ENCODE peak calls at places on chromosomes 2 and 18, in seven cellular contexts. V, S, O, I, W, N and D are unnamed samples.

GRCh38 chr2:151508519-151508918 is 98.8 kb downstream of the RIF1 start:
- DNase-seq in I (no peak), V (no peak), W (no peak), S (no peak), O (no peak), N (no peak), D (no peak)

GRCh38 chr2:178530128-178530527 is 49.9 kb downstream of the PLEKHA3 start:
- DNase-seq in I (no peak), W (no peak), S (no peak), O (no peak), N (no peak), V (no peak), D (no peak)

GRCh38 chr18:23970161-23971153 is 44.1 kb upstream of the TTC39C start:
- DNase-seq in W (peak; percentile 25), I (no peak), N (no peak), V (no peak), S (no peak), O (no peak), D (no peak)

GRCh38 chr2:175729049-175729706 is 272.9 kb downstream of the LNPK start:
- DNase-seq in S (no peak), I (no peak), W (no peak), N (no peak), O (no peak), V (no peak), D (no peak)

GRCh38 chr2:231204581-231204980 is 6.2 kb downstream of the ARMC9 start:
- DNase-seq in W (no peak), N (no peak), I (no peak), V (no peak), O (no peak), S (no peak), D (no peak)

GRCh38 chr18:9417081-9417841 is 58.1 kb upstream of the RALBP1 start:
- DNase-seq in V (peak; percentile 45), N (no peak), I (peak; percentile 74), W (no peak), O (peak; percentile 49), S (peak; percentile 90), D (peak; percentile 86)

GRCh38 chr2:84781942-84782716 is 98.8 kb downstream of the TRABD2A start:
- DNase-seq in S (no peak), V (no peak), W (peak; percentile 40), I (no peak), N (no peak), O (no peak), D (no peak)

GRCh38 chr2:44075536-44075935 is 79.7 kb upstream of the LRPPRC start:
- DNase-seq in I (peak; percentile 42), O (no peak), W (no peak), S (no peak), V (peak; percentile 87), N (no peak), D (peak; percentile 69)

GRCh38 chr18:35871337-35871736 is 101.1 kb upstream of the RMP24 start:
- DNase-seq in I (no peak), W (no peak), S (no peak), V (no peak), N (no peak), O (no peak), D (no peak)

GRCh38 chr2:134599236-134599635 is 119.6 kb downstream of the TMEM163 start:
- DNase-seq in O (no peak), W (no peak), I (no peak), V (no peak), S (no peak), N (no peak), D (no peak)

GRCh38 chr2:217049931-217050330 is 190.1 kb upstream of the TNP1 start:
- DNase-seq in I (peak; percentile 49), V (no peak), O (peak; percentile 9), S (no peak), W (no peak), N (no peak), D (peak; percentile 19)

GRCh38 chr2:62215306-62216064 is 19.6 kb downstream of the B3GNT2 start:
- DNase-seq in I (no peak), W (no peak), N (peak; percentile 24), S (no peak), O (no peak), V (peak; percentile 45), D (no peak)

GRCh38 chr2:43131890-43132522 is 94.4 kb downstream of the ZFP36L2 start:
- DNase-seq in I (no peak), W (no peak), S (no peak), V (no peak), O (no peak), N (no peak), D (no peak)

GRCh38 chr18:48006415-48007175 is 76.1 kb upstream of the SMAD2 start:
- DNase-seq in S (no peak), I (no peak), O (no peak), W (no peak), V (no peak), N (no peak), D (no peak)